ENCODE peak calls at places on chromosomes 12 and 14, in four cellular contexts. One of them, this sample, is unnamed.

GRCh38 chr14:74425525-74426201 is 347 bp downstream of the SYNDIG1L start:
- DNase-seq in stromal cell of bone marrow: no peak
- DNase-seq in HuH-7: peak; percentile 80
- DNase-seq in stimulated activated CD4-positive, alpha-beta T cell treated with anti-CD3 and anti-CD28 coated beads, TNF-alpha, amount 100 ng/mL, for 48 hours: peak; percentile 35
- DNase-seq in this sample: no peak

GRCh38 chr14:55794655-55795583 is 214.9 kb downstream of the KTN1 start:
- DNase-seq in stromal cell of bone marrow: no peak
- DNase-seq in HuH-7: no peak
- DNase-seq in stimulated activated CD4-positive, alpha-beta T cell treated with anti-CD3 and anti-CD28 coated beads, TNF-alpha, amount 100 ng/mL, for 48 hours: no peak
- DNase-seq in this sample: no peak

GRCh38 chr12:115726691-115727090 is 550.8 kb downstream of the MED13L start:
- DNase-seq in stromal cell of bone marrow: no peak
- DNase-seq in HuH-7: no peak
- DNase-seq in stimulated activated CD4-positive, alpha-beta T cell treated with anti-CD3 and anti-CD28 coated beads, TNF-alpha, amount 100 ng/mL, for 48 hours: no peak
- DNase-seq in this sample: no peak

GRCh38 chr14:38150075-38150474 is 57.6 kb upstream of the SSTR1 start:
- DNase-seq in stromal cell of bone marrow: no peak
- DNase-seq in HuH-7: no peak
- DNase-seq in stimulated activated CD4-positive, alpha-beta T cell treated with anti-CD3 and anti-CD28 coated beads, TNF-alpha, amount 100 ng/mL, for 48 hours: no peak
- DNase-seq in this sample: no peak

GRCh38 chr12:50686406-50686805 is 77.5 kb upstream of the ATF1 start:
- DNase-seq in stromal cell of bone marrow: no peak
- DNase-seq in HuH-7: no peak
- DNase-seq in stimulated activated CD4-positive, alpha-beta T cell treated with anti-CD3 and anti-CD28 coated beads, TNF-alpha, amount 100 ng/mL, for 48 hours: no peak
- DNase-seq in this sample: no peak

GRCh38 chr12:96064266-96064665 is 28.9 kb upstream of the LTA4H start:
- DNase-seq in stromal cell of bone marrow: no peak
- DNase-seq in HuH-7: no peak
- DNase-seq in stimulated activated CD4-positive, alpha-beta T cell treated with anti-CD3 and anti-CD28 coated beads, TNF-alpha, amount 100 ng/mL, for 48 hours: no peak
- DNase-seq in this sample: no peak

GRCh38 chr12:122190842-122191668 is 8.1 kb downstream of the LRRC43 start:
- DNase-seq in stromal cell of bone marrow: no peak
- DNase-seq in HuH-7: peak; percentile 89
- DNase-seq in stimulated activated CD4-positive, alpha-beta T cell treated with anti-CD3 and anti-CD28 coated beads, TNF-alpha, amount 100 ng/mL, for 48 hours: peak; percentile 57
- DNase-seq in this sample: peak; percentile 40

GRCh38 chr12:52691076-52691764 is 11.0 kb upstream of the KRT1 start:
- DNase-seq in stromal cell of bone marrow: no peak
- DNase-seq in HuH-7: no peak
- DNase-seq in stimulated activated CD4-positive, alpha-beta T cell treated with anti-CD3 and anti-CD28 coated beads, TNF-alpha, amount 100 ng/mL, for 48 hours: peak; percentile 31
- DNase-seq in this sample: no peak

GRCh38 chr12:1503281-1503711 is 91.1 kb downstream of the FBXL14 start:
- DNase-seq in stromal cell of bone marrow: no peak
- DNase-seq in HuH-7: no peak
- DNase-seq in stimulated activated CD4-positive, alpha-beta T cell treated with anti-CD3 and anti-CD28 coated beads, TNF-alpha, amount 100 ng/mL, for 48 hours: no peak
- DNase-seq in this sample: no peak

GRCh38 chr14:68947802-68948201 is 31.3 kb downstream of the ACTN1 start:
- DNase-seq in stromal cell of bone marrow: peak; percentile 41
- DNase-seq in HuH-7: peak; percentile 50
- DNase-seq in stimulated activated CD4-positive, alpha-beta T cell treated with anti-CD3 and anti-CD28 coated beads, TNF-alpha, amount 100 ng/mL, for 48 hours: no peak
- DNase-seq in this sample: no peak

GRCh38 chr12:132255642-132256041 is 73.7 kb downstream of the GALNT9 start:
- DNase-seq in stromal cell of bone marrow: no peak
- DNase-seq in HuH-7: no peak
- DNase-seq in stimulated activated CD4-positive, alpha-beta T cell treated with anti-CD3 and anti-CD28 coated beads, TNF-alpha, amount 100 ng/mL, for 48 hours: no peak
- DNase-seq in this sample: no peak

GRCh38 chr14:69318241-69318640 is 58.3 kb downstream of the GALNT16 start:
- DNase-seq in stromal cell of bone marrow: no peak
- DNase-seq in HuH-7: no peak
- DNase-seq in stimulated activated CD4-positive, alpha-beta T cell treated with anti-CD3 and anti-CD28 coated beads, TNF-alpha, amount 100 ng/mL, for 48 hours: no peak
- DNase-seq in this sample: no peak

GRCh38 chr12:67539946-67540345 is 108.6 kb upstream of the DYRK2 start:
- DNase-seq in stromal cell of bone marrow: no peak
- DNase-seq in HuH-7: no peak
- DNase-seq in stimulated activated CD4-positive, alpha-beta T cell treated with anti-CD3 and anti-CD28 coated beads, TNF-alpha, amount 100 ng/mL, for 48 hours: no peak
- DNase-seq in this sample: no peak

GRCh38 chr12:104863549-104863948 is 94.5 kb downstream of the SLC41A2 start:
- DNase-seq in stromal cell of bone marrow: peak; percentile 72
- DNase-seq in HuH-7: no peak
- DNase-seq in stimulated activated CD4-positive, alpha-beta T cell treated with anti-CD3 and anti-CD28 coated beads, TNF-alpha, amount 100 ng/mL, for 48 hours: no peak
- DNase-seq in this sample: no peak

GRCh38 chr12:95213928-95214327 is 3.3 kb downstream of the FGD6 start:
- DNase-seq in stromal cell of bone marrow: no peak
- DNase-seq in HuH-7: no peak
- DNase-seq in stimulated activated CD4-positive, alpha-beta T cell treated with anti-CD3 and anti-CD28 coated beads, TNF-alpha, amount 100 ng/mL, for 48 hours: no peak
- DNase-seq in this sample: no peak

GRCh38 chr12:19075711-19076340 is 53.7 kb upstream of the PLEKHA5 start:
- DNase-seq in stromal cell of bone marrow: no peak
- DNase-seq in HuH-7: no peak
- DNase-seq in stimulated activated CD4-positive, alpha-beta T cell treated with anti-CD3 and anti-CD28 coated beads, TNF-alpha, amount 100 ng/mL, for 48 hours: no peak
- DNase-seq in this sample: no peak

GRCh38 chr14:23136566-23137133 is 17.6 kb upstream of the CEBPE start:
- DNase-seq in stromal cell of bone marrow: no peak
- DNase-seq in HuH-7: no peak
- DNase-seq in stimulated activated CD4-positive, alpha-beta T cell treated with anti-CD3 and anti-CD28 coated beads, TNF-alpha, amount 100 ng/mL, for 48 hours: no peak
- DNase-seq in this sample: no peak

GRCh38 chr14:22915886-22916521 is 2.9 kb downstream of the RBM23 start:
- DNase-seq in stromal cell of bone marrow: peak; percentile 8
- DNase-seq in HuH-7: no peak
- DNase-seq in stimulated activated CD4-positive, alpha-beta T cell treated with anti-CD3 and anti-CD28 coated beads, TNF-alpha, amount 100 ng/mL, for 48 hours: no peak
- DNase-seq in this sample: no peak

GRCh38 chr12:51521554-51522276 is 69.3 kb upstream of the SCN8A start:
- DNase-seq in stromal cell of bone marrow: peak; percentile 16
- DNase-seq in HuH-7: no peak
- DNase-seq in stimulated activated CD4-positive, alpha-beta T cell treated with anti-CD3 and anti-CD28 coated beads, TNF-alpha, amount 100 ng/mL, for 48 hours: no peak
- DNase-seq in this sample: no peak

GRCh38 chr12:92136021-92136735 is 9.5 kb downstream of the BTG1 start:
- DNase-seq in stromal cell of bone marrow: no peak
- DNase-seq in HuH-7: no peak
- DNase-seq in stimulated activated CD4-positive, alpha-beta T cell treated with anti-CD3 and anti-CD28 coated beads, TNF-alpha, amount 100 ng/mL, for 48 hours: no peak
- DNase-seq in this sample: no peak

GRCh38 chr12:5586201-5586600 is 154.3 kb downstream of the NTF3 start:
- DNase-seq in stromal cell of bone marrow: peak; percentile 8
- DNase-seq in HuH-7: no peak
- DNase-seq in stimulated activated CD4-positive, alpha-beta T cell treated with anti-CD3 and anti-CD28 coated beads, TNF-alpha, amount 100 ng/mL, for 48 hours: no peak
- DNase-seq in this sample: no peak

GRCh38 chr14:22567437-22567836 is 21.6 kb downstream of the DAD1 start:
- DNase-seq in stromal cell of bone marrow: no peak
- DNase-seq in HuH-7: no peak
- DNase-seq in stimulated activated CD4-positive, alpha-beta T cell treated with anti-CD3 and anti-CD28 coated beads, TNF-alpha, amount 100 ng/mL, for 48 hours: no peak
- DNase-seq in this sample: no peak

GRCh38 chr12:49198431-49199155 is 9.7 kb upstream of the TUBA1A start:
- DNase-seq in stromal cell of bone marrow: peak; percentile 70
- DNase-seq in HuH-7: no peak
- DNase-seq in stimulated activated CD4-positive, alpha-beta T cell treated with anti-CD3 and anti-CD28 coated beads, TNF-alpha, amount 100 ng/mL, for 48 hours: no peak
- DNase-seq in this sample: no peak

GRCh38 chr12:104219908-104220404 is 4.4 kb downstream of the TXNRD1 start:
- DNase-seq in stromal cell of bone marrow: peak; percentile 54
- DNase-seq in HuH-7: no peak
- DNase-seq in stimulated activated CD4-positive, alpha-beta T cell treated with anti-CD3 and anti-CD28 coated beads, TNF-alpha, amount 100 ng/mL, for 48 hours: peak; percentile 55
- DNase-seq in this sample: no peak

GRCh38 chr12:31585271-31585670 is 5.7 kb downstream of the DENND5B start:
- DNase-seq in stromal cell of bone marrow: no peak
- DNase-seq in HuH-7: no peak
- DNase-seq in stimulated activated CD4-positive, alpha-beta T cell treated with anti-CD3 and anti-CD28 coated beads, TNF-alpha, amount 100 ng/mL, for 48 hours: no peak
- DNase-seq in this sample: no peak

GRCh38 chr12:112716099-112717093 is 75.2 kb upstream of the RPH3A start:
- DNase-seq in stromal cell of bone marrow: no peak
- DNase-seq in HuH-7: peak; percentile 12
- DNase-seq in stimulated activated CD4-positive, alpha-beta T cell treated with anti-CD3 and anti-CD28 coated beads, TNF-alpha, amount 100 ng/mL, for 48 hours: no peak
- DNase-seq in this sample: no peak

GRCh38 chr14:70665448-70666363 is 24.0 kb downstream of the TTC9 start:
- DNase-seq in stromal cell of bone marrow: no peak
- DNase-seq in HuH-7: no peak
- DNase-seq in stimulated activated CD4-positive, alpha-beta T cell treated with anti-CD3 and anti-CD28 coated beads, TNF-alpha, amount 100 ng/mL, for 48 hours: no peak
- DNase-seq in this sample: no peak

This sample was measured in CMK.